ENCODE peak calls at places on chromosomes 16 and 17, in four cellular contexts. X is psoas muscle, W is NCI-H2081 treated with DMSO at 0.1 percent for 48 hours, R is BJ. I is an unnamed sample.

GRCh38 chr17:42009170-42009569 is 8.1 kb downstream of the DNAJC7 start:
- DNase-seq in W (no peak), X (no peak), R (no peak), I (no peak)

GRCh38 chr17:75404223-75404738 is 1.2 kb downstream of the GRB2 start:
- DNase-seq in R (no peak), X (peak), W (no peak), I (no peak)

GRCh38 chr17:15321556-15322250 is 19.7 kb downstream of the TEKT3 start:
- DNase-seq in W (no peak), X (no peak), R (no peak), I (no peak)

GRCh38 chr16:67386861-67387455 is 6.3 kb downstream of the TPPP3 start:
- DNase-seq in W (no peak), X (no peak), R (no peak), I (no peak)

GRCh38 chr16:10590342-10590741 is 9.9 kb upstream of the EMP2 start:
- DNase-seq in X (no peak), R (no peak), W (no peak), I (no peak)

GRCh38 chr16:57730771-57731730 is 4.5 kb upstream of the KATNB1 start:
- DNase-seq in W (no peak), X (no peak), R (no peak), I (no peak)

GRCh38 chr17:40541873-40542561 is 23.3 kb downstream of the CCR7 start:
- DNase-seq in X (peak), R (no peak), W (no peak), I (no peak)

GRCh38 chr17:18198530-18198929 is 14.9 kb downstream of the ALKBH5 start:
- DNase-seq in W (no peak), X (no peak), R (no peak), I (no peak)

GRCh38 chr17:15233022-15233805 is 31.9 kb downstream of the PMP22 start:
- DNase-seq in W (no peak), R (no peak), X (no peak), I (no peak)

GRCh38 chr17:58250344-58251011 is 12.1 kb downstream of the LPO start:
- DNase-seq in X (no peak), W (no peak), R (no peak), I (no peak)

GRCh38 chr17:77856551-77857305 is 101.8 kb upstream of the TNRC6C start:
- DNase-seq in W (no peak), R (no peak), X (no peak), I (no peak)

GRCh38 chr16:85498607-85499006 is 114.5 kb upstream of the GSE1 start:
- DNase-seq in X (peak), W (no peak), R (no peak), I (no peak)

GRCh38 chr16:31476305-31477219 is 4.6 kb downstream of the TGFB1I1 start:
- DNase-seq in W (no peak), X (peak), R (no peak), I (no peak)

GRCh38 chr17:57811633-57812280 is 38.1 kb downstream of the MRPS23 start:
- DNase-seq in W (peak), R (no peak), X (no peak), I (no peak)

GRCh38 chr17:77501101-77501566 is 360.4 kb downstream of the SEC14L1 start:
- DNase-seq in W (no peak), R (no peak), X (no peak), I (no peak)

GRCh38 chr17:41957058-41957868 is 9.3 kb upstream of the CNP start:
- DNase-seq in R (no peak), X (no peak), W (no peak), I (no peak)

GRCh38 chr17:82296511-82297279 is 20.7 kb downstream of the CD7 start:
- DNase-seq in R (no peak), W (no peak), X (no peak), I (no peak)

GRCh38 chr17:77045441-77046041 is 95.2 kb upstream of the SEC14L1 start:
- DNase-seq in R (no peak), W (no peak), X (no peak), I (peak)

GRCh38 chr17:2990396-2990795 is 73.0 kb downstream of the OR1D5 start:
- DNase-seq in X (no peak), W (no peak), R (no peak), I (no peak)

GRCh38 chr17:73003487-73003886 is 89.0 kb downstream of the SLC39A11 start:
- DNase-seq in X (no peak), R (no peak), W (no peak), I (no peak)

GRCh38 chr17:13544292-13544691 is 57.4 kb downstream of the HS3ST3A1 start:
- DNase-seq in R (peak), X (peak), W (no peak), I (peak)

GRCh38 chr16:9134739-9135138 is 43.3 kb downstream of the HAPSTR1 start:
- DNase-seq in W (no peak), R (no peak), X (peak), I (no peak)

GRCh38 chr17:47280072-47280811 is 26.6 kb downstream of the ITGB3 start:
- DNase-seq in X (peak), W (no peak), R (no peak), I (no peak)

GRCh38 chr17:59853168-59853918 is 39.4 kb downstream of the TUBD1 start:
- DNase-seq in W (peak), X (no peak), R (no peak), I (peak)

GRCh38 chr16:70428178-70428998 is 10.5 kb downstream of the ST3GAL2 start:
- DNase-seq in W (no peak), R (peak), X (peak), I (peak)

I was measured in AG09309.